ENCODE peak calls at places on chromosomes 6 and 20, in eight cellular contexts. C is astrocyte of the hippocampus, Y is GM18507, S is CMK, M is hippocampal formation, P is lung microvascular endothelial cell, B is NCI-H1417, X is dermis blood vessel endothelial cell. K is an unnamed sample.
A peak's percentile ranks its signal among the peaks of the same experiment; 100 is the strongest.

GRCh38 chr6:37017606-37018005 is 12.2 kb downstream of the FGD2 start:
- DNase-seq in M (no peak), X (no peak), C (no peak), B (no peak), Y (no peak), P (no peak), S (no peak), K (no peak)

GRCh38 chr6:53048431-53049195 is 16.6 kb upstream of the FBXO9 start:
- DNase-seq in B (no peak), Y (no peak), X (peak; percentile 65), M (no peak), C (peak; percentile 67), P (peak; percentile 83), S (no peak), K (no peak)

GRCh38 chr6:147752686-147753418 is 244.4 kb downstream of the SAMD5 start:
- DNase-seq in C (no peak), M (no peak), B (no peak), P (no peak), X (no peak), S (no peak), Y (no peak), K (no peak)

GRCh38 chr6:117269649-117270120 is 4.3 kb downstream of the VGLL2 start:
- DNase-seq in X (no peak), S (no peak), M (no peak), C (no peak), P (no peak), Y (no peak), B (no peak), K (no peak)

GRCh38 chr6:44156494-44157151 is 2.0 kb upstream of the CAPN11 start:
- DNase-seq in X (no peak), B (no peak), S (no peak), P (no peak), Y (no peak), M (no peak), C (no peak), K (no peak)

GRCh38 chr20:38145094-38146075 is 19.7 kb downstream of the TGM2 start:
- DNase-seq in P (peak; percentile 59), C (no peak), X (no peak), M (no peak), S (no peak), B (no peak), Y (no peak), K (no peak)

GRCh38 chr6:53306819-53307347 is 41.9 kb downstream of the ELOVL5 start:
- DNase-seq in M (no peak), C (peak; percentile 50), P (peak; percentile 62), S (no peak), X (peak; percentile 49), Y (peak; percentile 23), B (no peak), K (no peak)

GRCh38 chr6:111339294-111339693 is 143.7 kb downstream of the REV3L start:
- DNase-seq in B (no peak), S (no peak), C (no peak), X (no peak), P (no peak), M (no peak), Y (no peak), K (no peak)

K was measured in retina.